ENCODE peak calls at places on chromosomes 3 and 15, in seven cellular contexts. G is nucleus accumbens; I is stimulated activated CD4-positive, alpha-beta T cell treated with anti-CD3 and anti-CD28 coated beads, Interleukin-2, amount 100 ng/mL, for 48 hours; V is hippocampal formation; M is OCI-LY7; L is HAP-1; F is lung. Q is an unnamed sample.

GRCh38 chr15:101108458-101108775 is 143.4 kb downstream of the CHSY1 start:
- DNase-seq in L (no peak), G (no peak), V (no peak), I (no peak), F (no peak), M (no peak), Q (no peak)

GRCh38 chr3:171258316-171258715 is 201.9 kb downstream of the TNIK start:
- DNase-seq in I (no peak), L (no peak), V (no peak), G (no peak), F (no peak), M (no peak), Q (no peak)

GRCh38 chr3:69747511-69748248 is 8.4 kb downstream of the MITF start:
- DNase-seq in V (no peak), F (no peak), L (no peak), M (no peak), G (no peak), I (no peak), Q (no peak)

GRCh38 chr3:178443634-178444033 is 92.6 kb upstream of the KCNMB2 start:
- DNase-seq in F (no peak), I (no peak), V (peak; percentile 10), M (no peak), G (no peak), L (no peak), Q (no peak)

GRCh38 chr3:41893977-41894376 is 67.9 kb downstream of the ULK4 start:
- DNase-seq in I (no peak), G (no peak), F (no peak), L (peak; percentile 40), M (peak; percentile 38), V (peak; percentile 34), Q (no peak)

GRCh38 chr3:191412764-191413163 is 48.2 kb upstream of the PYDC2 start:
- DNase-seq in L (no peak), M (no peak), F (no peak), G (no peak), I (no peak), V (no peak), Q (peak; percentile 40)

GRCh38 chr15:28017423-28017924 is 81.6 kb downstream of the OCA2 start:
- DNase-seq in V (no peak), L (peak; percentile 25), F (no peak), M (no peak), G (no peak), I (no peak), Q (no peak)

GRCh38 chr15:80549191-80549590 is 145.0 kb downstream of the ARNT2 start:
- DNase-seq in F (no peak), G (no peak), I (no peak), L (no peak), V (no peak), M (no peak), Q (no peak)

GRCh38 chr3:62373215-62373614 is at the start of gene FEZF2:
- DNase-seq in M (no peak), I (no peak), V (no peak), G (no peak), F (no peak), L (no peak), Q (no peak)

GRCh38 chr15:74752486-74753395 is 4.1 kb downstream of the CYP1A2 start:
- DNase-seq in M (no peak), V (no peak), F (peak; percentile 46), I (no peak), L (no peak), G (no peak), Q (no peak)

GRCh38 chr3:43534676-43535075 is 87.1 kb downstream of the ANO10 start:
- DNase-seq in F (no peak), G (no peak), M (no peak), L (no peak), I (no peak), V (no peak), Q (no peak)

Q was measured in dorsolateral prefrontal cortex.